ENCODE peak calls at places on chromosomes 5 and 9, in ten cellular contexts. V is SK-N-SH, B is A549, S is HepG2, I is ovary, G is stomach, X is GM12878, M is transverse colon, P is sigmoid colon, W is suprapubic skin. R is an unnamed sample. For H3K4me1, the result is how much of the 10 kb centered on the place peaks cover.

GRCh38 chr9:23598994-23599393 is 227.0 kb downstream of the ELAVL2 start:
- DNase-seq in V (no peak), B (no peak), S (no peak), I (no peak), G (no peak), X (no peak), M (no peak), P (no peak), W (no peak), R (no peak)

GRCh38 chr9:109107402-109108240 is 12.1 kb downstream of the TMEM245 start:
- DNase-seq in V (no peak), B (peak), S (peak), I (no peak), G (no peak), X (no peak), M (no peak), P (no peak), W (no peak), R (no peak)

GRCh38 chr5:127864511-127864910 is 161.3 kb downstream of the CCDC192 start:
- DNase-seq in V (no peak), B (no peak), S (no peak), I (no peak), G (no peak), X (no peak), M (no peak), P (no peak), W (no peak), R (no peak)

GRCh38 chr9:20649381-20649780 is 27.1 kb upstream of the MLLT3 start:
- DNase-seq in V (no peak), B (no peak), S (no peak), I (no peak), G (no peak), X (no peak), M (no peak), P (no peak), W (no peak), R (no peak)

GRCh38 chr9:107648153-107648716 is 158.7 kb upstream of the KLF4 start:
- DNase-seq in V (no peak), B (no peak), S (no peak), I (no peak), G (no peak), X (no peak), M (no peak), P (no peak), W (peak), R (no peak)

GRCh38 chr5:35030426-35030825 is 17.3 kb downstream of the AGXT2 start:
- DNase-seq in V (no peak), B (no peak), S (no peak), I (no peak), G (no peak), X (no peak), M (no peak), P (no peak), W (no peak), R (no peak)

GRCh38 chr5:175657593-175658271 is at the start of gene HRH2:
- DNase-seq in V (peak), B (peak), S (no peak), I (no peak), G (peak), X (no peak), M (peak), P (no peak), W (no peak), R (no peak)

GRCh38 chr9:131961496-131961880 is 118.2 kb downstream of the MED27 start:
- DNase-seq in V (no peak), B (no peak), S (no peak), I (no peak), G (no peak), X (no peak), M (no peak), P (no peak), W (no peak), R (no peak)

GRCh38 chr5:62778327-62779009 is 199.8 kb downstream of the LRRC70 start:
- DNase-seq in V (no peak), B (no peak), S (no peak), I (no peak), G (no peak), X (no peak), M (no peak), P (no peak), W (no peak), R (no peak)

GRCh38 chr9:134407123-134407779 is 81.0 kb downstream of the RXRA start:
- DNase-seq in V (peak), B (peak), S (no peak), I (peak), G (peak), X (peak), M (peak), P (peak), W (peak), R (peak)

GRCh38 chr5:39202594-39203290 is 16.6 kb downstream of the FYB1 start:
- DNase-seq in V (no peak), B (no peak), S (no peak), I (no peak), G (no peak), X (no peak), M (no peak), P (no peak), W (no peak), R (no peak)

GRCh38 chr9:61673664-61674381 is 484.0 kb downstream of the SPATA31A7 start:
- DNase-seq in V (peak), B (no peak), S (no peak), I (no peak), G (no peak), X (no peak), M (no peak), P (no peak), W (peak), R (no peak)

GRCh38 chr9:38183994-38184568 is 115.1 kb upstream of the SHB start:
- DNase-seq in V (no peak), B (no peak), S (no peak), I (no peak), G (no peak), X (no peak), M (no peak), P (no peak), W (no peak), R (no peak)

GRCh38 chr5:82820958-82821880 is 256.0 kb downstream of the TMEM167A start:
- DNase-seq in V (no peak), B (no peak), S (no peak), I (no peak), G (no peak), X (no peak), M (no peak), P (no peak), W (no peak), R (no peak)

GRCh38 chr5:60844429-60844890 is 391 bp upstream of the ELOVL7 start:
- DNase-seq in V (no peak), B (peak), S (peak), I (no peak), G (no peak), X (no peak), M (no peak), P (no peak), W (no peak), R (no peak)

GRCh38 chr5:115377468-115378217 is 81.2 kb upstream of the CCDC112 start:
- DNase-seq in V (no peak), B (no peak), S (no peak), I (no peak), G (no peak), X (peak), M (no peak), P (no peak), W (no peak), R (no peak)

GRCh38 chr5:179270581-179271300 is 74.5 kb downstream of the ADAMTS2 start:
- DNase-seq in V (peak), B (no peak), S (no peak), I (peak), G (no peak), X (no peak), M (peak), P (peak), W (peak), R (no peak)

GRCh38 chr5:36902353-36902752 is 25.8 kb downstream of the NIPBL start:
- DNase-seq in V (no peak), B (no peak), S (no peak), I (no peak), G (no peak), X (no peak), M (no peak), P (no peak), W (no peak), R (no peak)

GRCh38 chr5:133556551-133556950 is 55.8 kb downstream of the FSTL4 start:
- DNase-seq in V (no peak), B (no peak), S (no peak), I (no peak), G (no peak), X (no peak), M (no peak), P (no peak), W (no peak), R (no peak)

GRCh38 chr9:97742545-97742944 is 45.4 kb upstream of the XPA start:
- DNase-seq in V (no peak), B (no peak), S (no peak), I (no peak), G (no peak), X (no peak), M (no peak), P (no peak), W (no peak), R (no peak)
- TF ChIP-seq EP300 in V (no peak), B (no peak), S (no peak), I (no peak), G (no peak), X (no peak), M (no peak), P (no peak), W (no peak), R (no peak)

DNA sequence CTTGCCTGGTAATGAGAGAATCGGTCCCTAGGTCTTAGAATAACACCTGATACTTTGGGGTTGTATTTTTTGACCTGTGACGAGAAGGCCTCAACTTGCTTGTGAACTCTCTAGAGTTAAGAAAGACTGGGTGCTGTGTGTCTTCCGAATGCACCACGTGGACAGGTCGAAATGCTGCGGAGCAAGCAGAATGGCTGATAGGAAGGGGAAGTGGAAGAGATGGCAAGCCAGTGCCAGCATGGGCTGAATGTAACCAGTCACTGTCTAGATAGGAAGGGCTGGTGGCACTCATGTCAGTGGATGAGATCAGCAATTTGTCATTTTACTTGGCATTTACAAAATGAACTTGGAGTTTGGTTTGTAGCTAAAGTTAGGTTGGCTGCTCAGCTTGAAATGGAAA is 5.6 kb downstream of the OTULINL start:
- DNase-seq in V (no peak), B (no peak), S (no peak), I (no peak), G (no peak), X (no peak), M (no peak), P (peak), W (no peak), R (no peak)
- H3K4me1 ChIP-seq in V (under half), B (under half), S (under half), I (under half), G (half or more), X (under half), M (under half), P (under half), W (under half), R (under half)

DNA sequence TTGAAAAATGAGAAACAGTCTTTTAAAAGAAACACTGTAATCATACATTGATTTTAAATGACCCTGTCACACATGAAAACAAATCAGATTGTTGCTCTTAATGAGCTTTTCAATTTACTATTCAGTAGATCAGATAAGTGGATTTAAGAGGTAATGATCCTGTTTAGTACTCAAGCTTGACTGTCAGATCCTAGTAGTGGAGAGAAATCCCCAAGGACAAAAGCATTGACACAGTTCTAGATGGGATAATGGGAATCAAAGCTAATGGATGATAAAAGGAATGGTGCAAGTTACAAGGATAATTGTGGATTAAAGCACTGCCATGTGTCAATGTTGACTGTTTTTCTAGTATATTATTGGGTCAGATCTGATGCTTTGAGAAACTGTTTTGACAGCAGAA is 142.3 kb upstream of the TLX3 start:
- DNase-seq in V (peak), B (no peak), S (no peak), I (no peak), G (no peak), X (no peak), M (no peak), P (no peak), W (no peak), R (no peak)
- TF ChIP-seq EP300 in V (no peak), B (no peak), S (no peak), I (no peak), G (no peak), X (no peak), M (no peak), P (no peak), W (no peak), R (no peak)

GRCh38 chr9:136103651-136104487 is 8.8 kb upstream of the NACC2 start:
- DNase-seq in V (no peak), B (no peak), S (no peak), I (no peak), G (peak), X (no peak), M (peak), P (no peak), W (no peak), R (no peak)
- H3K4me1 ChIP-seq in V (under half), B (under half), S (half or more), I (under half), G (half or more), X (under half), M (under half), P (under half), W (half or more), R (under half)

GRCh38 chr5:136811551-136811950 is 446.2 kb upstream of the TRPC7 start:
- DNase-seq in V (no peak), B (no peak), S (no peak), I (no peak), G (no peak), X (no peak), M (no peak), P (no peak), W (no peak), R (no peak)

GRCh38 chr5:136808756-136809155 is 443.4 kb upstream of the TRPC7 start:
- DNase-seq in V (no peak), B (no peak), S (no peak), I (no peak), G (no peak), X (no peak), M (no peak), P (no peak), W (no peak), R (no peak)

GRCh38 chr5:136811086-136811485 is 445.7 kb upstream of the TRPC7 start:
- DNase-seq in V (no peak), B (no peak), S (no peak), I (no peak), G (no peak), X (no peak), M (no peak), P (no peak), W (no peak), R (no peak)

GRCh38 chr5:136809382-136809781 is 444.0 kb upstream of the TRPC7 start:
- DNase-seq in V (no peak), B (no peak), S (no peak), I (no peak), G (no peak), X (peak), M (no peak), P (no peak), W (no peak), R (no peak)

GRCh38 chr5:136810198-136810823 is 445.0 kb upstream of the TRPC7 start:
- DNase-seq in V (no peak), B (no peak), S (no peak), I (no peak), G (no peak), X (no peak), M (no peak), P (no peak), W (no peak), R (no peak)
- TF ChIP-seq EP300 in V (peak), B (no peak), S (no peak), I (no peak), G (no peak), X (no peak), M (no peak), P (no peak), W (no peak), R (no peak)

GRCh38 chr9:133119461-133120342 is 1.3 kb downstream of the RALGDS start:
- DNase-seq in V (peak), B (no peak), S (no peak), I (no peak), G (no peak), X (no peak), M (no peak), P (peak), W (peak), R (no peak)

GRCh38 chr9:133119039-133119438 is 2.0 kb downstream of the RALGDS start:
- DNase-seq in V (peak), B (no peak), S (no peak), I (no peak), G (no peak), X (no peak), M (no peak), P (peak), W (peak), R (no peak)

GRCh38 chr9:133117271-133118178 is 3.5 kb downstream of the RALGDS start:
- DNase-seq in V (peak), B (no peak), S (no peak), I (peak), G (peak), X (no peak), M (no peak), P (peak), W (peak), R (no peak)

GRCh38 chr9:133118179-133118520 is 2.9 kb downstream of the RALGDS start:
- DNase-seq in V (no peak), B (no peak), S (no peak), I (no peak), G (no peak), X (no peak), M (no peak), P (no peak), W (peak), R (no peak)

DNA sequence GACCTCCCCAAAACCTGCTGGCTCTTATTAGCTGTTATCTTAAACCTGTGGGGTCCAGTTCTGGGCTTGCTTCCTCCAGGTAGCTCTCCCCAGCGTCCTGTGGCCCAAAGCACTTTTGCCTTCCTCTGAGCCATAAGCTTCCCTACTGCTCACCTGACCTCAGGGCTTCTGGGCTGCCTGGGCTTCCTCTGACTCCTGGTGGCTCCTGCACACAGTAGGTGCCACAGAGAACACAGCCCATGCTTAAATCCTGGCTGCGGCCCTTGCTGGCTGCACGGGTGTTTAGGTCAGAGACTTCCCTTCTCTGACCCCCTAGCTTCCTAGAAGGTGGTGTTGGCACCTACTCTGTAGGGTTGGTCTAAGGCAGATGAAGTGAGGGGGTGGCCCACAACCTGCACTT is 2.5 kb downstream of the RALGDS start:
- DNase-seq in V (no peak), B (no peak), S (no peak), I (no peak), G (no peak), X (no peak), M (no peak), P (no peak), W (peak), R (no peak)
- H3K4me1 ChIP-seq in V (half or more), B (under half), S (half or more), I (under half), G (half or more), X (half or more), M (half or more), P (half or more), W (half or more), R (half or more)

DNA sequence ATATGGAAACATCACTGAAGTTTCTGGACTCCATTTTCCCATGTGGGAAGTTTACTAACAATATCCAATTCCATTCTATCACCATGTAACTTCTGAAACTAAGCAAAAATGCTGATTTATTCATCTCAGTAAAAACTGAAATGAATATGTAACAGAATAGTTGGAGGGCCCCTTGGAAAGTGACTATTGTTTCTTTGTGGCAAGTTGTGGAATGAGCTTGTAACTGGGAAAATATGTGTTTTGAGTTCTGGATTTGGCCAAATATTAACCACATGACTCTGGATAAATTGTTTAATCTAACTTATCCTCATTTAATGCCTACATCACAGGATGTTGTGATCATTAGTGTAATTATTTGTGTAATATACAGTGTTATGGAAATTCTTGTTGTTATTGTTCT is 619.3 kb downstream of the TLE4 start:
- DNase-seq in V (no peak), B (no peak), S (no peak), I (no peak), G (no peak), X (no peak), M (no peak), P (no peak), W (no peak), R (no peak)
- TF ChIP-seq EP300 in V (no peak), B (no peak), S (no peak), I (no peak), G (no peak), X (no peak), M (no peak), P (no peak), W (no peak), R (no peak)

DNA sequence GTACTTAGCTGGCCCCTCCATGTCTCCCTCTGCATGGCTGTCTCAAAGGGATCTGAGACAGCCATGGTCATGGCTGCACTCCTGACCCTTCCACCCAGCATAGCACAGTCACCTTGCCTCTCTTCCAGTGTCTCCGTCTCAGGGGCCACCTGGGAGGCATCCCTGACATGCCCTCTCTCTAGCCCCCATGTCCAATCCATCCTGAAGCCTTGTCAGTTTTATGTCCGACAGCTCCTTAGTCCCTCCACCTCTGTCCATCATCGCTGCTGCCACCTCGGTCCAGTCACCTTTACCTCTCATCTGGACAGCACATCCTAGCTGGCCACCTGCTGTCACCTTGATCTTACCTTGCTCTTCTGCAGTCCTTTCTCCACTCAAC is 181.6 kb upstream of the PITX1 start:
- DNase-seq in V (no peak), B (no peak), S (no peak), I (no peak), G (peak), X (no peak), M (no peak), P (no peak), W (peak), R (no peak)
- H3K4me1 ChIP-seq in V (under half), B (under half), S (under half), I (under half), G (under half), X (under half), M (under half), P (under half), W (under half), R (under half)

GRCh38 chr9:129282308-129283211 is 104.5 kb upstream of the IER5L start:
- DNase-seq in V (no peak), B (no peak), S (peak), I (peak), G (no peak), X (no peak), M (peak), P (peak), W (peak), R (no peak)

GRCh38 chr9:129283705-129284606 is 105.9 kb upstream of the IER5L start:
- DNase-seq in V (no peak), B (no peak), S (no peak), I (peak), G (no peak), X (no peak), M (no peak), P (peak), W (peak), R (no peak)

GRCh38 chr9:129283290-129283691 is 105.2 kb upstream of the IER5L start:
- DNase-seq in V (no peak), B (no peak), S (no peak), I (peak), G (no peak), X (no peak), M (no peak), P (peak), W (no peak), R (peak)

GRCh38 chr9:129280236-129281231 is 102.5 kb upstream of the IER5L start:
- DNase-seq in V (peak), B (no peak), S (no peak), I (peak), G (no peak), X (no peak), M (peak), P (peak), W (peak), R (peak)

GRCh38 chr9:129281506-129282145 is 103.6 kb upstream of the IER5L start:
- DNase-seq in V (no peak), B (no peak), S (no peak), I (peak), G (no peak), X (no peak), M (peak), P (peak), W (peak), R (no peak)
- TF ChIP-seq EP300 in V (no peak), B (no peak), S (no peak), I (no peak), G (no peak), X (no peak), M (no peak), P (no peak), W (no peak), R (no peak)